ENCODE peak calls at places on chromosome 17, in six cellular contexts. One of them, this sample, is unnamed.

GRCh38 chr17:55453836-55454557 is 32.4 kb upstream of the MMD start:
- DNase-seq in NCI-H2227 treated with DMSO at 0.1 percent for 48 hours: no peak
- DNase-seq in B cell: no peak
- DNase-seq in AG04450: no peak
- DNase-seq in naive thymus-derived CD8-positive, alpha-beta T cell: no peak
- DNase-seq in colonic mucosa: no peak
- DNase-seq in this sample: no peak

GRCh38 chr17:13977837-13978236 is 91.5 kb upstream of the COX10 start:
- DNase-seq in NCI-H2227 treated with DMSO at 0.1 percent for 48 hours: no peak
- DNase-seq in B cell: no peak
- DNase-seq in AG04450: no peak
- DNase-seq in naive thymus-derived CD8-positive, alpha-beta T cell: no peak
- DNase-seq in colonic mucosa: no peak
- DNase-seq in this sample: no peak

GRCh38 chr17:43563262-43564079 is 17.3 kb upstream of the ETV4 start:
- DNase-seq in NCI-H2227 treated with DMSO at 0.1 percent for 48 hours: no peak
- DNase-seq in B cell: no peak
- DNase-seq in AG04450: no peak
- DNase-seq in naive thymus-derived CD8-positive, alpha-beta T cell: no peak
- DNase-seq in colonic mucosa: no peak
- DNase-seq in this sample: no peak

GRCh38 chr17:50173335-50173941 is 7.6 kb downstream of the SGCA start:
- DNase-seq in NCI-H2227 treated with DMSO at 0.1 percent for 48 hours: no peak
- DNase-seq in B cell: no peak
- DNase-seq in AG04450: no peak
- DNase-seq in naive thymus-derived CD8-positive, alpha-beta T cell: no peak
- DNase-seq in colonic mucosa: no peak
- DNase-seq in this sample: no peak

GRCh38 chr17:62601438-62601837 is 26.0 kb upstream of the MRC2 start:
- DNase-seq in NCI-H2227 treated with DMSO at 0.1 percent for 48 hours: no peak
- DNase-seq in B cell: no peak
- DNase-seq in AG04450: no peak
- DNase-seq in naive thymus-derived CD8-positive, alpha-beta T cell: no peak
- DNase-seq in colonic mucosa: no peak
- DNase-seq in this sample: no peak

GRCh38 chr17:27846042-27846655 is 45.8 kb upstream of the NOS2 start:
- DNase-seq in NCI-H2227 treated with DMSO at 0.1 percent for 48 hours: no peak
- DNase-seq in B cell: no peak
- DNase-seq in AG04450: no peak
- DNase-seq in naive thymus-derived CD8-positive, alpha-beta T cell: peak
- DNase-seq in colonic mucosa: no peak
- DNase-seq in this sample: no peak

GRCh38 chr17:385836-386144 is 33.2 kb upstream of the RPH3AL start:
- DNase-seq in NCI-H2227 treated with DMSO at 0.1 percent for 48 hours: no peak
- DNase-seq in B cell: no peak
- DNase-seq in AG04450: no peak
- DNase-seq in naive thymus-derived CD8-positive, alpha-beta T cell: no peak
- DNase-seq in colonic mucosa: no peak
- DNase-seq in this sample: no peak

GRCh38 chr17:27338536-27338985 is 44.6 kb downstream of the WSB1 start:
- DNase-seq in NCI-H2227 treated with DMSO at 0.1 percent for 48 hours: no peak
- DNase-seq in B cell: no peak
- DNase-seq in AG04450: no peak
- DNase-seq in naive thymus-derived CD8-positive, alpha-beta T cell: no peak
- DNase-seq in colonic mucosa: no peak
- DNase-seq in this sample: no peak

GRCh38 chr17:65547253-65547670 is 14.2 kb downstream of the AXIN2 start:
- DNase-seq in NCI-H2227 treated with DMSO at 0.1 percent for 48 hours: no peak
- DNase-seq in B cell: no peak
- DNase-seq in AG04450: no peak
- DNase-seq in naive thymus-derived CD8-positive, alpha-beta T cell: no peak
- DNase-seq in colonic mucosa: peak
- DNase-seq in this sample: no peak

GRCh38 chr17:3539881-3540540 is 17.6 kb downstream of the TRPV3 start:
- DNase-seq in NCI-H2227 treated with DMSO at 0.1 percent for 48 hours: no peak
- DNase-seq in B cell: no peak
- DNase-seq in AG04450: no peak
- DNase-seq in naive thymus-derived CD8-positive, alpha-beta T cell: no peak
- DNase-seq in colonic mucosa: no peak
- DNase-seq in this sample: no peak

GRCh38 chr17:8126306-8127066 is 2.6 kb upstream of the HES7 start:
- DNase-seq in NCI-H2227 treated with DMSO at 0.1 percent for 48 hours: peak
- DNase-seq in B cell: peak
- DNase-seq in AG04450: no peak
- DNase-seq in naive thymus-derived CD8-positive, alpha-beta T cell: no peak
- DNase-seq in colonic mucosa: peak
- DNase-seq in this sample: no peak

GRCh38 chr17:64327201-64327930 is 63.3 kb downstream of the PECAM1 start:
- DNase-seq in NCI-H2227 treated with DMSO at 0.1 percent for 48 hours: no peak
- DNase-seq in B cell: no peak
- DNase-seq in AG04450: no peak
- DNase-seq in naive thymus-derived CD8-positive, alpha-beta T cell: no peak
- DNase-seq in colonic mucosa: no peak
- DNase-seq in this sample: no peak

GRCh38 chr17:66531826-66532439 is 229.5 kb downstream of the PRKCA start:
- DNase-seq in NCI-H2227 treated with DMSO at 0.1 percent for 48 hours: no peak
- DNase-seq in B cell: no peak
- DNase-seq in AG04450: no peak
- DNase-seq in naive thymus-derived CD8-positive, alpha-beta T cell: no peak
- DNase-seq in colonic mucosa: no peak
- DNase-seq in this sample: no peak

GRCh38 chr17:44914698-44915271 is 515 bp downstream of the GFAP start:
- DNase-seq in NCI-H2227 treated with DMSO at 0.1 percent for 48 hours: no peak
- DNase-seq in B cell: peak
- DNase-seq in AG04450: no peak
- DNase-seq in naive thymus-derived CD8-positive, alpha-beta T cell: no peak
- DNase-seq in colonic mucosa: no peak
- DNase-seq in this sample: no peak

GRCh38 chr17:5708344-5708743 is 124.0 kb upstream of the NLRP1 start:
- DNase-seq in NCI-H2227 treated with DMSO at 0.1 percent for 48 hours: no peak
- DNase-seq in B cell: no peak
- DNase-seq in AG04450: no peak
- DNase-seq in naive thymus-derived CD8-positive, alpha-beta T cell: no peak
- DNase-seq in colonic mucosa: no peak
- DNase-seq in this sample: no peak

GRCh38 chr17:76011951-76012350 is 11.3 kb downstream of the CDK3 start:
- DNase-seq in NCI-H2227 treated with DMSO at 0.1 percent for 48 hours: no peak
- DNase-seq in B cell: no peak
- DNase-seq in AG04450: no peak
- DNase-seq in naive thymus-derived CD8-positive, alpha-beta T cell: no peak
- DNase-seq in colonic mucosa: no peak
- DNase-seq in this sample: no peak

GRCh38 chr17:40314557-40314953 is 5.6 kb downstream of the RARA start:
- DNase-seq in NCI-H2227 treated with DMSO at 0.1 percent for 48 hours: no peak
- DNase-seq in B cell: no peak
- DNase-seq in AG04450: peak
- DNase-seq in naive thymus-derived CD8-positive, alpha-beta T cell: peak
- DNase-seq in colonic mucosa: peak
- DNase-seq in this sample: peak

GRCh38 chr17:52026075-52026474 is 132.4 kb downstream of the CA10 start:
- DNase-seq in NCI-H2227 treated with DMSO at 0.1 percent for 48 hours: no peak
- DNase-seq in B cell: no peak
- DNase-seq in AG04450: no peak
- DNase-seq in naive thymus-derived CD8-positive, alpha-beta T cell: no peak
- DNase-seq in colonic mucosa: no peak
- DNase-seq in this sample: no peak

GRCh38 chr17:1201132-1201702 is 21.4 kb upstream of the ABR start:
- DNase-seq in NCI-H2227 treated with DMSO at 0.1 percent for 48 hours: no peak
- DNase-seq in B cell: no peak
- DNase-seq in AG04450: no peak
- DNase-seq in naive thymus-derived CD8-positive, alpha-beta T cell: peak
- DNase-seq in colonic mucosa: no peak
- DNase-seq in this sample: no peak

GRCh38 chr17:75950850-75951554 is 10.2 kb upstream of the FBF1 start:
- DNase-seq in NCI-H2227 treated with DMSO at 0.1 percent for 48 hours: no peak
- DNase-seq in B cell: no peak
- DNase-seq in AG04450: no peak
- DNase-seq in naive thymus-derived CD8-positive, alpha-beta T cell: no peak
- DNase-seq in colonic mucosa: no peak
- DNase-seq in this sample: no peak

GRCh38 chr17:47470836-47471235 is 60.1 kb upstream of the NPEPPS start:
- DNase-seq in NCI-H2227 treated with DMSO at 0.1 percent for 48 hours: no peak
- DNase-seq in B cell: no peak
- DNase-seq in AG04450: no peak
- DNase-seq in naive thymus-derived CD8-positive, alpha-beta T cell: no peak
- DNase-seq in colonic mucosa: no peak
- DNase-seq in this sample: peak

GRCh38 chr17:65231662-65232335 is 94.6 kb downstream of the RGS9 start:
- DNase-seq in NCI-H2227 treated with DMSO at 0.1 percent for 48 hours: peak
- DNase-seq in B cell: peak
- DNase-seq in AG04450: peak
- DNase-seq in naive thymus-derived CD8-positive, alpha-beta T cell: peak
- DNase-seq in colonic mucosa: peak
- DNase-seq in this sample: peak

GRCh38 chr17:81062014-81062413 is 27.1 kb downstream of the BAIAP2 start:
- DNase-seq in NCI-H2227 treated with DMSO at 0.1 percent for 48 hours: no peak
- DNase-seq in B cell: no peak
- DNase-seq in AG04450: no peak
- DNase-seq in naive thymus-derived CD8-positive, alpha-beta T cell: no peak
- DNase-seq in colonic mucosa: no peak
- DNase-seq in this sample: no peak

GRCh38 chr17:75518201-75518600 is 1.9 kb downstream of the TSEN54 start:
- DNase-seq in NCI-H2227 treated with DMSO at 0.1 percent for 48 hours: no peak
- DNase-seq in B cell: peak
- DNase-seq in AG04450: no peak
- DNase-seq in naive thymus-derived CD8-positive, alpha-beta T cell: peak
- DNase-seq in colonic mucosa: no peak
- DNase-seq in this sample: no peak

GRCh38 chr17:80889231-80889896 is 102.3 kb upstream of the CHMP6 start:
- DNase-seq in NCI-H2227 treated with DMSO at 0.1 percent for 48 hours: no peak
- DNase-seq in B cell: no peak
- DNase-seq in AG04450: no peak
- DNase-seq in naive thymus-derived CD8-positive, alpha-beta T cell: no peak
- DNase-seq in colonic mucosa: no peak
- DNase-seq in this sample: no peak

GRCh38 chr17:9253308-9253707 is 232.0 kb downstream of the NTN1 start:
- DNase-seq in NCI-H2227 treated with DMSO at 0.1 percent for 48 hours: no peak
- DNase-seq in B cell: no peak
- DNase-seq in AG04450: no peak
- DNase-seq in naive thymus-derived CD8-positive, alpha-beta T cell: no peak
- DNase-seq in colonic mucosa: no peak
- DNase-seq in this sample: no peak

GRCh38 chr17:61862105-61862574 is 1.2 kb downstream of the BRIP1 start:
- DNase-seq in NCI-H2227 treated with DMSO at 0.1 percent for 48 hours: no peak
- DNase-seq in B cell: no peak
- DNase-seq in AG04450: no peak
- DNase-seq in naive thymus-derived CD8-positive, alpha-beta T cell: no peak
- DNase-seq in colonic mucosa: no peak
- DNase-seq in this sample: peak

GRCh38 chr17:49776864-49777263 is 11.6 kb upstream of the KAT7 start:
- DNase-seq in NCI-H2227 treated with DMSO at 0.1 percent for 48 hours: no peak
- DNase-seq in B cell: no peak
- DNase-seq in AG04450: no peak
- DNase-seq in naive thymus-derived CD8-positive, alpha-beta T cell: no peak
- DNase-seq in colonic mucosa: no peak
- DNase-seq in this sample: no peak

GRCh38 chr17:49646391-49647255 is 31.3 kb downstream of the SPOP start:
- DNase-seq in NCI-H2227 treated with DMSO at 0.1 percent for 48 hours: no peak
- DNase-seq in B cell: no peak
- DNase-seq in AG04450: peak
- DNase-seq in naive thymus-derived CD8-positive, alpha-beta T cell: no peak
- DNase-seq in colonic mucosa: no peak
- DNase-seq in this sample: peak

GRCh38 chr17:50686494-50687199 is 21.1 kb downstream of the ANKRD40 start:
- DNase-seq in NCI-H2227 treated with DMSO at 0.1 percent for 48 hours: no peak
- DNase-seq in B cell: no peak
- DNase-seq in AG04450: no peak
- DNase-seq in naive thymus-derived CD8-positive, alpha-beta T cell: no peak
- DNase-seq in colonic mucosa: peak
- DNase-seq in this sample: peak

GRCh38 chr17:8807070-8807550 is 7.9 kb upstream of the MFSD6L start:
- DNase-seq in NCI-H2227 treated with DMSO at 0.1 percent for 48 hours: no peak
- DNase-seq in B cell: peak
- DNase-seq in AG04450: no peak
- DNase-seq in naive thymus-derived CD8-positive, alpha-beta T cell: no peak
- DNase-seq in colonic mucosa: no peak
- DNase-seq in this sample: no peak